ENCODE peak calls at places on chromosomes 11 and 22, in eight cellular contexts. V is left ventricle myocardium inferior; L is activated CD8-positive, alpha-beta T cell treated with anti-CD3 and anti-CD28 coated beads for 36 hours; G is HepG2; S is cardiac muscle cell; N is uterus; T is coronary artery; W is neural crest cell. Q is an unnamed sample.
A peak's percentile ranks its signal among the peaks of the same experiment; 100 is the strongest.

GRCh38 chr11:108027057-108027456 is 18.4 kb downstream of the CUL5 start:
- DNase-seq in T (no peak), L (no peak), G (no peak), N (no peak), W (no peak), V (no peak), S (no peak), Q (no peak)

GRCh38 chr22:37156686-37157435 is 7.1 kb upstream of the IL2RB start:
- DNase-seq in W (no peak), S (no peak), L (no peak), V (no peak), G (no peak), T (no peak), N (no peak), Q (no peak)

GRCh38 chr22:39238966-39239510 is 5.7 kb downstream of the PDGFB start:
- DNase-seq in T (no peak), L (no peak), G (no peak), V (no peak), W (no peak), S (no peak), N (no peak), Q (no peak)

GRCh38 chr11:76599041-76600013 is 71.2 kb downstream of the LRRC32 start:
- DNase-seq in V (no peak), G (no peak), T (no peak), N (peak; percentile 11), L (no peak), S (peak; percentile 64), W (no peak), Q (peak; percentile 55)

GRCh38 chr11:124446926-124447325 is 1.4 kb upstream of the OR8B8 start:
- DNase-seq in N (no peak), W (no peak), T (no peak), G (no peak), S (peak; percentile 8), L (no peak), V (no peak), Q (no peak)

GRCh38 chr11:46489668-46490560 is 98.3 kb upstream of the CHRM4 start:
- DNase-seq in N (no peak), V (no peak), W (peak; percentile 17), S (peak; percentile 65), L (peak; percentile 54), T (no peak), G (peak; percentile 59), Q (no peak)

GRCh38 chr11:128909438-128910125 is 18.4 kb downstream of the KCNJ5 start:
- DNase-seq in L (no peak), W (no peak), S (no peak), T (no peak), G (no peak), V (no peak), N (no peak), Q (no peak)

GRCh38 chr11:78365381-78365792 is 52.2 kb downstream of the GAB2 start:
- DNase-seq in T (no peak), S (peak; percentile 53), V (no peak), L (no peak), G (peak; percentile 13), N (no peak), W (no peak), Q (no peak)

GRCh38 chr11:36018967-36019596 is 75.2 kb downstream of the LDLRAD3 start:
- DNase-seq in W (no peak), G (no peak), V (no peak), L (no peak), T (no peak), N (no peak), S (no peak), Q (no peak)

GRCh38 chr11:68550485-68550817 is 89.9 kb downstream of the PPP6R3 start:
- DNase-seq in N (no peak), G (no peak), W (no peak), L (peak; percentile 68), T (no peak), V (no peak), S (peak; percentile 76), Q (no peak)

GRCh38 chr11:118045191-118045590 is 31.7 kb upstream of the TMPRSS4 start:
- DNase-seq in T (no peak), N (no peak), V (no peak), L (peak; percentile 36), S (no peak), W (no peak), G (no peak), Q (no peak)

GRCh38 chr22:29787371-29787980 is 20.3 kb downstream of the UQCR10 start:
- DNase-seq in L (no peak), S (no peak), N (no peak), G (peak; percentile 59), V (no peak), T (no peak), W (no peak), Q (no peak)

GRCh38 chr22:25485626-25486545 is 78.6 kb upstream of the GRK3 start:
- DNase-seq in V (no peak), W (no peak), N (no peak), T (no peak), G (no peak), S (no peak), L (peak; percentile 83), Q (no peak)

GRCh38 chr11:66745356-66746235 is 16.6 kb upstream of the SPTBN2 start:
- DNase-seq in T (no peak), L (peak; percentile 62), S (no peak), N (peak; percentile 21), G (no peak), V (no peak), W (no peak), Q (no peak)

GRCh38 chr11:86632499-86633269 is 39.7 kb downstream of the ME3 start:
- DNase-seq in V (no peak), T (no peak), L (peak; percentile 76), G (peak; percentile 28), S (peak; percentile 88), W (no peak), N (no peak), Q (no peak)

GRCh38 chr11:108970221-108970991 is 305.5 kb downstream of the DDX10 start:
- DNase-seq in G (no peak), T (no peak), S (peak; percentile 43), V (no peak), W (no peak), N (no peak), L (no peak), Q (no peak)

GRCh38 chr11:44066732-44067131 is 662 bp downstream of the ACCS start:
- DNase-seq in G (no peak), L (no peak), V (no peak), S (peak; percentile 79), W (no peak), N (peak; percentile 21), T (no peak), Q (no peak)

GRCh38 chr11:69644962-69645675 is 4.2 kb downstream of the CCND1 start:
- DNase-seq in G (no peak), S (no peak), N (no peak), T (no peak), L (no peak), W (no peak), V (no peak), Q (no peak)

GRCh38 chr11:69642913-69643632 is 2.1 kb downstream of the CCND1 start:
- DNase-seq in N (peak; percentile 80), L (peak; percentile 77), S (peak; percentile 90), T (peak; percentile 84), G (peak; percentile 50), W (peak; percentile 83), V (peak; percentile 82), Q (peak; percentile 93)

GRCh38 chr11:69642549-69642912 is 1.6 kb downstream of the CCND1 start:
- DNase-seq in G (no peak), S (no peak), T (peak; percentile 75), V (peak; percentile 38), N (no peak), L (peak; percentile 48), W (no peak), Q (peak; percentile 70)

GRCh38 chr11:69644071-69644961 is 3.4 kb downstream of the CCND1 start:
- DNase-seq in V (peak; percentile 82), S (peak; percentile 93), L (no peak), G (peak; percentile 66), N (peak; percentile 65), W (no peak), T (peak; percentile 81), Q (peak; percentile 72)

GRCh38 chr11:69643646-69644045 is 2.7 kb downstream of the CCND1 start:
- DNase-seq in S (no peak), V (no peak), L (no peak), N (no peak), W (no peak), G (no peak), T (peak; percentile 71), Q (peak; percentile 69)
- TF ChIP-seq CTCF in S (peak; percentile 2), V (peak; percentile 45), L (no peak), N (no peak), W (no peak), G (no peak), T (no peak), Q (peak; percentile 29)

GRCh38 chr11:62233730-62234129 is 8.3 kb upstream of the SCGB1D2 start:
- DNase-seq in G (no peak), W (no peak), N (no peak), V (no peak), L (no peak), T (no peak), S (no peak), Q (no peak)
- TF ChIP-seq CTCF in G (peak; percentile 46), W (no peak), N (no peak), V (no peak), L (no peak), T (no peak), S (no peak), Q (no peak)

DNA sequence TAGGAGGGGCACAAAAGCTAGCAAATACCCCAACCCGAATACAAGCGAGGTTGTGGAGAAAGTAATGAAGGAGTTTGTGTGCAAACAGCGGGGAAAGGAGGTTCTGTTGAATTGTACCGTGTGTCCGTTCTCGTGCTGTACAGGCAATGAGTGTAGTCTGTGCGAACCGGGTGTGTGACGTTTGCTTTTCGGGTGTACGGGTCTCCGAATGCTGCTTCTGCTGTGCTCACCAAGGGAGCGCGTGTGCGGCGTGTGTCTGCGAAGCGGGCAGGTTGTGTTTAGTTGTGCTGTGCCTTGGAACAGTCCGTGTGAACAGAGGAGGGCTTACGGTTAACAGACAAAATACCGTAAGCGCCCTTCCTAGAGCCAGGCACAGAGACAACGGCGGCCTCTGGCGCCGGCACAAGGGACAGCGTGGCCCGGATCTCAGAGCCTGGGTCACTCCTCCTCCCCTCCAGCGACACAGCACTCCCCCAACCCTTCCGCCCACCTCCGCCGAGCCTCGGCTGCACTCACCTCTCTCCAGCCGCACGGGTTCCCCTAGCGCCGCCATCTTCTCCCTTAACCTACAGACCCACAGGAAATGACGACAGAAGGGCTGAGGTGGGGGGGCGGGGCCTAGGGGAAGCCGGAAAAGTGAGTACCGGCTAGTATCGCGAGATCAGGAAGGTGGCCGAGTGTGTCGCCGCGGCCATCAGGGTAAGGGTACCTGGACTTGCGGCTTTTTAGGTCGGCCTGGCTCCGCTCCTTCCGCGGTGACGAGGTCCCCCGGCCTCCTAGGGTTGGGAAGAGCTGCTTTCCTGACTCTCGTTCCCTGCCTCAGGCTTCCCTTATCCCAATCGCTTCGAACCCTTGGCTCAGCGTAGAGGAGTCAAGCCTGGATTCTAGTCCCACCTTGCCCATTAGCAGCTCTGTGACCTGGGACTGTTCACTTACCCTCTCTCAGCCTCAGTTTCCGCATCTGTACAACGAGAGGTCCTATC is at the start of gene LIN7C:
- DNase-seq in G (peak; percentile 95), S (peak; percentile 96), N (peak; percentile 94), V (peak; percentile 96), W (peak; percentile 79), T (peak; percentile 98), L (peak; percentile 98), Q (peak; percentile 92)
- TF ChIP-seq CTCF in G (peak; percentile 13), S (no peak), N (peak; percentile 17), V (peak; percentile 22), W (no peak), T (no peak), L (no peak), Q (no peak)

GRCh38 chr11:92071660-92072059 is 153.0 kb upstream of the FAT3 start:
- DNase-seq in L (no peak), N (no peak), T (no peak), W (no peak), S (no peak), V (no peak), G (no peak), Q (no peak)

GRCh38 chr11:92070026-92070889 is 154.4 kb upstream of the FAT3 start:
- DNase-seq in V (no peak), W (no peak), N (no peak), S (peak; percentile 15), L (no peak), G (no peak), T (no peak), Q (no peak)
- TF ChIP-seq CTCF in V (no peak), W (peak; percentile 39), N (no peak), S (peak; percentile 22), L (no peak), G (no peak), T (no peak), Q (peak; percentile 41)

Q was measured in type B pancreatic cell.